ENCODE peak calls at places on chromosomes 1 and 21, in seven cellular contexts. G is adipocyte, Z is amygdala, D is BJ, I is T-helper 2 cell, C is nephron progenitor cell, X is amniotic stem cell. U is an unnamed sample.

GRCh38 chr1:24216254-24216653 is 29.2 kb upstream of the IFNLR1 start:
- DNase-seq in G (peak; percentile 9), Z (no peak), D (no peak), I (no peak), C (peak; percentile 45), X (no peak), U (no peak)

GRCh38 chr1:153336650-153337049 is 12.0 kb downstream of the PGLYRP4 start:
- DNase-seq in G (no peak), Z (no peak), D (no peak), I (peak; percentile 24), C (no peak), X (no peak), U (no peak)

GRCh38 chr1:169951108-169951507 is 57.4 kb upstream of the SCYL3 start:
- DNase-seq in G (no peak), Z (no peak), D (no peak), I (no peak), C (no peak), X (no peak), U (no peak)

GRCh38 chr1:177020861-177021589 is 143.5 kb downstream of the ASTN1 start:
- DNase-seq in G (no peak), Z (no peak), D (no peak), I (no peak), C (no peak), X (no peak), U (no peak)

GRCh38 chr1:156420209-156421061 is 51.4 kb downstream of the RHBG start:
- DNase-seq in G (no peak), Z (no peak), D (no peak), I (peak; percentile 78), C (no peak), X (no peak), U (no peak)

GRCh38 chr1:192575499-192576189 is at the start of gene RGS1:
- DNase-seq in G (no peak), Z (no peak), D (no peak), I (peak; percentile 99), C (no peak), X (no peak), U (no peak)

GRCh38 chr1:16717174-16718108 is 22.9 kb upstream of the RNU1-4 start:
- DNase-seq in G (no peak), Z (no peak), D (no peak), I (no peak), C (peak; percentile 54), X (no peak), U (no peak)

GRCh38 chr21:45471229-45472052 is 66.5 kb downstream of the COL18A1 start:
- DNase-seq in G (peak; percentile 88), Z (no peak), D (peak; percentile 83), I (no peak), C (no peak), X (peak; percentile 71), U (no peak)

GRCh38 chr21:42062543-42063022 is 8.5 kb upstream of the UMODL1 start:
- DNase-seq in G (no peak), Z (no peak), D (no peak), I (peak; percentile 99), C (no peak), X (no peak), U (no peak)

GRCh38 chr1:226736908-226737818 is 1.9 kb downstream of the ITPKB start:
- DNase-seq in G (peak; percentile 71), Z (peak; percentile 79), D (no peak), I (peak; percentile 79), C (peak; percentile 69), X (peak; percentile 2), U (no peak)